ENCODE peak calls at places on chromosomes 5 and 9, in seven cellular contexts. D, I, O, A, B, E and L are unnamed samples.

GRCh38 chr5:120062515-120062917 is 401.6 kb upstream of the PRR16 start:
- DNase-seq in D (no peak), I (no peak), O (no peak), A (peak), B (peak), E (no peak), L (no peak)

GRCh38 chr9:32384002-32384363 is 460 bp upstream of the ACO1 start:
- DNase-seq in D (no peak), I (no peak), O (no peak), A (no peak), B (no peak), E (no peak), L (no peak)

GRCh38 chr5:16156152-16156551 is 23.4 kb downstream of the MARCHF11 start:
- DNase-seq in D (no peak), I (no peak), O (no peak), A (no peak), B (no peak), E (no peak), L (no peak)

GRCh38 chr5:82564963-82565362 is 286.8 kb upstream of the RPS23 start:
- DNase-seq in D (no peak), I (no peak), O (no peak), A (no peak), B (no peak), E (no peak), L (no peak)

GRCh38 chr5:90134892-90135291 is 274.7 kb downstream of the CETN3 start:
- DNase-seq in D (no peak), I (no peak), O (peak), A (peak), B (no peak), E (peak), L (no peak)

GRCh38 chr9:101578378-101578777 is 16.4 kb downstream of the PPP3R2 start:
- DNase-seq in D (no peak), I (no peak), O (no peak), A (no peak), B (no peak), E (no peak), L (peak)

GRCh38 chr9:126794441-126794840 is 10.4 kb upstream of the ZBTB43 start:
- DNase-seq in D (no peak), I (no peak), O (no peak), A (no peak), B (no peak), E (no peak), L (no peak)

GRCh38 chr5:126015244-126016054 is 407.8 kb upstream of the GRAMD2B start:
- DNase-seq in D (no peak), I (no peak), O (no peak), A (no peak), B (no peak), E (peak), L (no peak)

GRCh38 chr5:98997000-98997399 is 68.2 kb upstream of the CHD1 start:
- DNase-seq in D (no peak), I (no peak), O (no peak), A (peak), B (no peak), E (peak), L (no peak)

GRCh38 chr9:90107021-90107771 is 502.4 kb downstream of the GADD45G start:
- DNase-seq in D (peak), I (peak), O (no peak), A (peak), B (peak), E (peak), L (no peak)

GRCh38 chr5:5483880-5484595 is 61.6 kb downstream of the ICE1 start:
- DNase-seq in D (no peak), I (no peak), O (no peak), A (peak), B (no peak), E (peak), L (no peak)

GRCh38 chr9:71858812-71859211 is 52.2 kb downstream of the ABHD17B start:
- DNase-seq in D (no peak), I (no peak), O (no peak), A (no peak), B (no peak), E (no peak), L (no peak)

GRCh38 chr5:123813251-123813650 is 301.3 kb downstream of the CSNK1G3 start:
- DNase-seq in D (no peak), I (no peak), O (no peak), A (no peak), B (no peak), E (no peak), L (no peak)

GRCh38 chr5:466661-467310 is 23.8 kb downstream of the EXOC3 start:
- DNase-seq in D (no peak), I (no peak), O (no peak), A (no peak), B (no peak), E (no peak), L (peak)